ENCODE peak calls at places on chromosomes 11 and 22, in nine cellular contexts. One of them, this sample, is unnamed.

GRCh38 chr11:111148116-111148515 is 97.4 kb upstream of the POU2AF2 start:
- DNase-seq in stimulated activated CD4-positive, alpha-beta T cell treated with anti-CD3 and anti-CD28 coated beads, Interleukin-15, amount 100 ng/mL, for 1 hour: no peak
- DNase-seq in bronchial epithelial cell: peak
- DNase-seq in ELF-1: no peak
- DNase-seq in WTC11: no peak
- DNase-seq in stimulated activated CD8-positive, alpha-beta memory T cell treated with anti-CD3 and anti-CD28 coated beads, Interleukin-15, amount 100 ng/mL, for 4 hours: no peak
- DNase-seq in astrocyte of the spinal cord: peak
- DNase-seq in AG09319: no peak
- DNase-seq in progenitor cell of endocrine pancreas: no peak
- DNase-seq in this sample: no peak

GRCh38 chr11:81036168-81036870 is 1595.5 kb upstream of the TENM4 start:
- DNase-seq in stimulated activated CD4-positive, alpha-beta T cell treated with anti-CD3 and anti-CD28 coated beads, Interleukin-15, amount 100 ng/mL, for 1 hour: no peak
- DNase-seq in bronchial epithelial cell: no peak
- DNase-seq in ELF-1: no peak
- DNase-seq in WTC11: no peak
- DNase-seq in stimulated activated CD8-positive, alpha-beta memory T cell treated with anti-CD3 and anti-CD28 coated beads, Interleukin-15, amount 100 ng/mL, for 4 hours: no peak
- DNase-seq in astrocyte of the spinal cord: no peak
- DNase-seq in AG09319: no peak
- DNase-seq in progenitor cell of endocrine pancreas: no peak
- DNase-seq in this sample: no peak

GRCh38 chr22:19040581-19041402 is 81.4 kb downstream of the DGCR2 start:
- DNase-seq in stimulated activated CD4-positive, alpha-beta T cell treated with anti-CD3 and anti-CD28 coated beads, Interleukin-15, amount 100 ng/mL, for 1 hour: no peak
- DNase-seq in bronchial epithelial cell: no peak
- DNase-seq in ELF-1: no peak
- DNase-seq in WTC11: no peak
- DNase-seq in stimulated activated CD8-positive, alpha-beta memory T cell treated with anti-CD3 and anti-CD28 coated beads, Interleukin-15, amount 100 ng/mL, for 4 hours: no peak
- DNase-seq in astrocyte of the spinal cord: no peak
- DNase-seq in AG09319: no peak
- DNase-seq in progenitor cell of endocrine pancreas: no peak
- DNase-seq in this sample: no peak

GRCh38 chr11:10478574-10479550 is 23.8 kb downstream of the AMPD3 start:
- DNase-seq in stimulated activated CD4-positive, alpha-beta T cell treated with anti-CD3 and anti-CD28 coated beads, Interleukin-15, amount 100 ng/mL, for 1 hour: no peak
- DNase-seq in bronchial epithelial cell: no peak
- DNase-seq in ELF-1: no peak
- DNase-seq in WTC11: no peak
- DNase-seq in stimulated activated CD8-positive, alpha-beta memory T cell treated with anti-CD3 and anti-CD28 coated beads, Interleukin-15, amount 100 ng/mL, for 4 hours: no peak
- DNase-seq in astrocyte of the spinal cord: no peak
- DNase-seq in AG09319: no peak
- DNase-seq in progenitor cell of endocrine pancreas: no peak
- DNase-seq in this sample: no peak

GRCh38 chr11:34358258-34358665 is 452 bp upstream of the ABTB2 start:
- DNase-seq in stimulated activated CD4-positive, alpha-beta T cell treated with anti-CD3 and anti-CD28 coated beads, Interleukin-15, amount 100 ng/mL, for 1 hour: no peak
- DNase-seq in bronchial epithelial cell: peak
- DNase-seq in ELF-1: peak
- DNase-seq in WTC11: peak
- DNase-seq in stimulated activated CD8-positive, alpha-beta memory T cell treated with anti-CD3 and anti-CD28 coated beads, Interleukin-15, amount 100 ng/mL, for 4 hours: no peak
- DNase-seq in astrocyte of the spinal cord: peak
- DNase-seq in AG09319: no peak
- DNase-seq in progenitor cell of endocrine pancreas: peak
- DNase-seq in this sample: no peak

GRCh38 chr11:119712459-119713360 is 16.3 kb downstream of the NECTIN1 start:
- DNase-seq in stimulated activated CD4-positive, alpha-beta T cell treated with anti-CD3 and anti-CD28 coated beads, Interleukin-15, amount 100 ng/mL, for 1 hour: no peak
- DNase-seq in bronchial epithelial cell: no peak
- DNase-seq in ELF-1: no peak
- DNase-seq in WTC11: no peak
- DNase-seq in stimulated activated CD8-positive, alpha-beta memory T cell treated with anti-CD3 and anti-CD28 coated beads, Interleukin-15, amount 100 ng/mL, for 4 hours: no peak
- DNase-seq in astrocyte of the spinal cord: no peak
- DNase-seq in AG09319: no peak
- DNase-seq in progenitor cell of endocrine pancreas: no peak
- DNase-seq in this sample: no peak

GRCh38 chr11:104774578-104774977 is 123.7 kb downstream of the CASP12 start:
- DNase-seq in stimulated activated CD4-positive, alpha-beta T cell treated with anti-CD3 and anti-CD28 coated beads, Interleukin-15, amount 100 ng/mL, for 1 hour: no peak
- DNase-seq in bronchial epithelial cell: no peak
- DNase-seq in ELF-1: no peak
- DNase-seq in WTC11: no peak
- DNase-seq in stimulated activated CD8-positive, alpha-beta memory T cell treated with anti-CD3 and anti-CD28 coated beads, Interleukin-15, amount 100 ng/mL, for 4 hours: no peak
- DNase-seq in astrocyte of the spinal cord: no peak
- DNase-seq in AG09319: no peak
- DNase-seq in progenitor cell of endocrine pancreas: no peak
- DNase-seq in this sample: no peak

GRCh38 chr22:37608477-37609239 is at the start of gene GGA1:
- DNase-seq in stimulated activated CD4-positive, alpha-beta T cell treated with anti-CD3 and anti-CD28 coated beads, Interleukin-15, amount 100 ng/mL, for 1 hour: peak
- DNase-seq in bronchial epithelial cell: peak
- DNase-seq in ELF-1: peak
- DNase-seq in WTC11: peak
- DNase-seq in stimulated activated CD8-positive, alpha-beta memory T cell treated with anti-CD3 and anti-CD28 coated beads, Interleukin-15, amount 100 ng/mL, for 4 hours: peak
- DNase-seq in astrocyte of the spinal cord: peak
- DNase-seq in AG09319: peak
- DNase-seq in progenitor cell of endocrine pancreas: peak
- DNase-seq in this sample: peak

GRCh38 chr11:76802621-76803020 is 19.5 kb downstream of the TSKU start:
- DNase-seq in stimulated activated CD4-positive, alpha-beta T cell treated with anti-CD3 and anti-CD28 coated beads, Interleukin-15, amount 100 ng/mL, for 1 hour: no peak
- DNase-seq in bronchial epithelial cell: no peak
- DNase-seq in ELF-1: no peak
- DNase-seq in WTC11: no peak
- DNase-seq in stimulated activated CD8-positive, alpha-beta memory T cell treated with anti-CD3 and anti-CD28 coated beads, Interleukin-15, amount 100 ng/mL, for 4 hours: no peak
- DNase-seq in astrocyte of the spinal cord: no peak
- DNase-seq in AG09319: no peak
- DNase-seq in progenitor cell of endocrine pancreas: no peak
- DNase-seq in this sample: no peak

GRCh38 chr22:41687901-41688364 is 734 bp downstream of the SNU13 start:
- DNase-seq in stimulated activated CD4-positive, alpha-beta T cell treated with anti-CD3 and anti-CD28 coated beads, Interleukin-15, amount 100 ng/mL, for 1 hour: no peak
- DNase-seq in bronchial epithelial cell: no peak
- DNase-seq in ELF-1: peak
- DNase-seq in WTC11: no peak
- DNase-seq in stimulated activated CD8-positive, alpha-beta memory T cell treated with anti-CD3 and anti-CD28 coated beads, Interleukin-15, amount 100 ng/mL, for 4 hours: no peak
- DNase-seq in astrocyte of the spinal cord: peak
- DNase-seq in AG09319: no peak
- DNase-seq in progenitor cell of endocrine pancreas: no peak
- DNase-seq in this sample: no peak

GRCh38 chr22:36411589-36412258 is 24.0 kb upstream of the MYH9 start:
- DNase-seq in stimulated activated CD4-positive, alpha-beta T cell treated with anti-CD3 and anti-CD28 coated beads, Interleukin-15, amount 100 ng/mL, for 1 hour: no peak
- DNase-seq in bronchial epithelial cell: no peak
- DNase-seq in ELF-1: no peak
- DNase-seq in WTC11: no peak
- DNase-seq in stimulated activated CD8-positive, alpha-beta memory T cell treated with anti-CD3 and anti-CD28 coated beads, Interleukin-15, amount 100 ng/mL, for 4 hours: no peak
- DNase-seq in astrocyte of the spinal cord: no peak
- DNase-seq in AG09319: no peak
- DNase-seq in progenitor cell of endocrine pancreas: no peak
- DNase-seq in this sample: no peak

GRCh38 chr11:63229815-63230214 is 13.6 kb downstream of the SLC22A25 start:
- DNase-seq in stimulated activated CD4-positive, alpha-beta T cell treated with anti-CD3 and anti-CD28 coated beads, Interleukin-15, amount 100 ng/mL, for 1 hour: no peak
- DNase-seq in bronchial epithelial cell: no peak
- DNase-seq in ELF-1: no peak
- DNase-seq in WTC11: no peak
- DNase-seq in stimulated activated CD8-positive, alpha-beta memory T cell treated with anti-CD3 and anti-CD28 coated beads, Interleukin-15, amount 100 ng/mL, for 4 hours: no peak
- DNase-seq in astrocyte of the spinal cord: no peak
- DNase-seq in AG09319: no peak
- DNase-seq in progenitor cell of endocrine pancreas: no peak
- DNase-seq in this sample: no peak

GRCh38 chr11:76124905-76125566 is 81.3 kb downstream of the WNT11 start:
- DNase-seq in stimulated activated CD4-positive, alpha-beta T cell treated with anti-CD3 and anti-CD28 coated beads, Interleukin-15, amount 100 ng/mL, for 1 hour: no peak
- DNase-seq in bronchial epithelial cell: no peak
- DNase-seq in ELF-1: no peak
- DNase-seq in WTC11: no peak
- DNase-seq in stimulated activated CD8-positive, alpha-beta memory T cell treated with anti-CD3 and anti-CD28 coated beads, Interleukin-15, amount 100 ng/mL, for 4 hours: no peak
- DNase-seq in astrocyte of the spinal cord: no peak
- DNase-seq in AG09319: no peak
- DNase-seq in progenitor cell of endocrine pancreas: no peak
- DNase-seq in this sample: no peak

GRCh38 chr11:75311858-75312288 is 39.6 kb downstream of the ARRB1 start:
- DNase-seq in stimulated activated CD4-positive, alpha-beta T cell treated with anti-CD3 and anti-CD28 coated beads, Interleukin-15, amount 100 ng/mL, for 1 hour: no peak
- DNase-seq in bronchial epithelial cell: no peak
- DNase-seq in ELF-1: no peak
- DNase-seq in WTC11: no peak
- DNase-seq in stimulated activated CD8-positive, alpha-beta memory T cell treated with anti-CD3 and anti-CD28 coated beads, Interleukin-15, amount 100 ng/mL, for 4 hours: no peak
- DNase-seq in astrocyte of the spinal cord: peak
- DNase-seq in AG09319: no peak
- DNase-seq in progenitor cell of endocrine pancreas: no peak
- DNase-seq in this sample: no peak

GRCh38 chr22:40244586-40244985 is 66.9 kb downstream of the TNRC6B start:
- DNase-seq in stimulated activated CD4-positive, alpha-beta T cell treated with anti-CD3 and anti-CD28 coated beads, Interleukin-15, amount 100 ng/mL, for 1 hour: no peak
- DNase-seq in bronchial epithelial cell: no peak
- DNase-seq in ELF-1: no peak
- DNase-seq in WTC11: no peak
- DNase-seq in stimulated activated CD8-positive, alpha-beta memory T cell treated with anti-CD3 and anti-CD28 coated beads, Interleukin-15, amount 100 ng/mL, for 4 hours: no peak
- DNase-seq in astrocyte of the spinal cord: peak
- DNase-seq in AG09319: no peak
- DNase-seq in progenitor cell of endocrine pancreas: no peak
- DNase-seq in this sample: no peak

GRCh38 chr11:72038491-72038890 is 39.8 kb downstream of the IL18BP start:
- DNase-seq in stimulated activated CD4-positive, alpha-beta T cell treated with anti-CD3 and anti-CD28 coated beads, Interleukin-15, amount 100 ng/mL, for 1 hour: no peak
- DNase-seq in bronchial epithelial cell: no peak
- DNase-seq in ELF-1: no peak
- DNase-seq in WTC11: no peak
- DNase-seq in stimulated activated CD8-positive, alpha-beta memory T cell treated with anti-CD3 and anti-CD28 coated beads, Interleukin-15, amount 100 ng/mL, for 4 hours: no peak
- DNase-seq in astrocyte of the spinal cord: peak
- DNase-seq in AG09319: peak
- DNase-seq in progenitor cell of endocrine pancreas: no peak
- DNase-seq in this sample: no peak